ENCODE peak calls at places on chromosomes 4 and X, in four cellular contexts. B, F, P and N are unnamed samples.

GRCh38 chr4:100494166-100494565 is 23.7 kb downstream of the EMCN start:
- DNase-seq in P (no peak), F (no peak), B (no peak), N (no peak)

GRCh38 chrX:49001521-49002090 is 458 bp downstream of the GRIPAP1 start:
- DNase-seq in B (peak), F (peak), P (peak), N (peak)

GRCh38 chr4:24473309-24473721 is 111.0 kb downstream of the DHX15 start:
- DNase-seq in B (no peak), P (no peak), F (no peak), N (no peak)

GRCh38 chrX:153600921-153601320 is 2.0 kb upstream of the CCNQ start:
- DNase-seq in F (no peak), B (no peak), P (no peak), N (no peak)

GRCh38 chr4:109816082-109816442 is 500 bp downstream of the GAR1 start:
- DNase-seq in F (no peak), P (no peak), B (peak), N (no peak)

GRCh38 chr4:69210911-69211310 is 3.6 kb downstream of the UGT2B11 start:
- DNase-seq in P (no peak), B (no peak), F (no peak), N (no peak)

GRCh38 chr4:176840166-176840565 is 47.4 kb upstream of the VEGFC start:
- DNase-seq in F (no peak), B (no peak), P (no peak), N (no peak)

GRCh38 chr4:13866881-13867280 is 239.4 kb upstream of the BOD1L1 start:
- DNase-seq in B (no peak), P (no peak), F (no peak), N (no peak)

GRCh38 chrX:24828600-24828999 is 134.9 kb downstream of the POLA1 start:
- DNase-seq in P (no peak), F (no peak), B (no peak), N (no peak)

GRCh38 chr4:26723216-26723615 is 137.4 kb upstream of the STIM2 start:
- DNase-seq in P (no peak), F (peak), B (no peak), N (no peak)

GRCh38 chr4:11529625-11530201 is 101.0 kb upstream of the HS3ST1 start:
- DNase-seq in P (no peak), F (no peak), B (no peak), N (peak)

GRCh38 chrX:15465896-15466651 is 27.1 kb downstream of the PIR start:
- DNase-seq in P (no peak), F (no peak), B (no peak), N (no peak)

GRCh38 chrX:124994404-124994803 is 325.3 kb upstream of the TEX13C start:
- DNase-seq in F (no peak), B (no peak), P (no peak), N (no peak)

GRCh38 chrX:68429216-68429615 is 4.1 kb downstream of the OPHN1 start:
- DNase-seq in F (no peak), B (no peak), P (no peak), N (no peak)

GRCh38 chr4:77220841-77221613 is 64.0 kb downstream of the CCNG2 start:
- DNase-seq in B (no peak), F (no peak), P (no peak), N (no peak)

GRCh38 chrX:113699939-113700338 is 859.3 kb upstream of the AMOT start:
- DNase-seq in P (no peak), B (no peak), F (no peak), N (no peak)

GRCh38 chr4:183430317-183430986 is 14.0 kb upstream of the CDKN2AIP start:
- DNase-seq in B (no peak), P (no peak), F (no peak), N (no peak)

GRCh38 chrX:115679460-115679859 is 118.5 kb downstream of the PLS3 start:
- DNase-seq in B (peak), P (peak), F (no peak), N (peak)

GRCh38 chr4:134160211-134160610 is 41.4 kb downstream of the PABPC4L start:
- DNase-seq in P (no peak), B (no peak), F (no peak), N (no peak)

GRCh38 chr4:138609943-138610350 is 367.8 kb upstream of the SLC7A11 start:
- DNase-seq in B (no peak), F (no peak), P (no peak), N (no peak)

GRCh38 chr4:127048371-127049085 is 584.2 kb upstream of the INTU start:
- DNase-seq in B (no peak), P (no peak), F (no peak), N (no peak)

GRCh38 chrX:12997898-12998687 is 23.2 kb downstream of the TMSB4X start:
- DNase-seq in B (no peak), F (no peak), P (no peak), N (no peak)

GRCh38 chr4:105709081-105709450 is 482 bp downstream of the GSTCD start:
- DNase-seq in P (peak), F (no peak), B (no peak), N (no peak)

GRCh38 chrX:87621697-87622096 is 104.1 kb downstream of the KLHL4 start:
- DNase-seq in F (no peak), P (no peak), B (no peak), N (no peak)

GRCh38 chr4:138437263-138437851 is 195.2 kb upstream of the SLC7A11 start:
- DNase-seq in F (no peak), B (peak), P (no peak), N (no peak)

GRCh38 chr4:151530783-151531182 is 121.8 kb downstream of the FHIP1A start:
- DNase-seq in B (no peak), P (no peak), F (no peak), N (peak)

GRCh38 chrX:69103539-69103938 is 61.7 kb downstream of the PJA1 start:
- DNase-seq in F (no peak), P (no peak), B (no peak), N (no peak)

GRCh38 chrX:46236411-46236810 is 308.8 kb downstream of the ZNF674 start:
- DNase-seq in B (no peak), F (no peak), P (no peak), N (no peak)

GRCh38 chr4:1854752-1855151 is 1.2 kb downstream of the LETM1 start:
- DNase-seq in P (no peak), F (no peak), B (no peak), N (no peak)

GRCh38 chr4:1857931-1858330 is 2.0 kb upstream of the LETM1 start:
- DNase-seq in B (no peak), F (no peak), P (no peak), N (no peak)

GRCh38 chr4:1856920-1857699 is 1.2 kb upstream of the LETM1 start:
- DNase-seq in B (peak), F (no peak), P (no peak), N (no peak)

GRCh38 chr4:1856071-1856919 is at the start of gene LETM1:
- DNase-seq in F (peak), B (peak), P (peak), N (peak)

GRCh38 chr4:1855334-1856070 is 454 bp downstream of the LETM1 start:
- DNase-seq in P (no peak), B (peak), F (no peak), N (no peak)
- TF ChIP-seq MYC in P (peak), B (no peak), F (no peak), N (peak)

GRCh38 chr4:87971866-87972265 is 3.6 kb upstream of the SPP1 start:
- DNase-seq in B (no peak), F (no peak), P (no peak), N (no peak)

GRCh38 chr4:87975466-87975865 is at the start of gene SPP1:
- DNase-seq in P (peak), B (no peak), F (no peak), N (peak)

GRCh38 chr4:87977521-87978278 is 2.2 kb downstream of the SPP1 start:
- DNase-seq in P (no peak), B (no peak), F (no peak), N (no peak)

GRCh38 chr4:87973283-87974169 is 2.0 kb upstream of the SPP1 start:
- DNase-seq in B (peak), F (no peak), P (peak), N (peak)

DNA sequence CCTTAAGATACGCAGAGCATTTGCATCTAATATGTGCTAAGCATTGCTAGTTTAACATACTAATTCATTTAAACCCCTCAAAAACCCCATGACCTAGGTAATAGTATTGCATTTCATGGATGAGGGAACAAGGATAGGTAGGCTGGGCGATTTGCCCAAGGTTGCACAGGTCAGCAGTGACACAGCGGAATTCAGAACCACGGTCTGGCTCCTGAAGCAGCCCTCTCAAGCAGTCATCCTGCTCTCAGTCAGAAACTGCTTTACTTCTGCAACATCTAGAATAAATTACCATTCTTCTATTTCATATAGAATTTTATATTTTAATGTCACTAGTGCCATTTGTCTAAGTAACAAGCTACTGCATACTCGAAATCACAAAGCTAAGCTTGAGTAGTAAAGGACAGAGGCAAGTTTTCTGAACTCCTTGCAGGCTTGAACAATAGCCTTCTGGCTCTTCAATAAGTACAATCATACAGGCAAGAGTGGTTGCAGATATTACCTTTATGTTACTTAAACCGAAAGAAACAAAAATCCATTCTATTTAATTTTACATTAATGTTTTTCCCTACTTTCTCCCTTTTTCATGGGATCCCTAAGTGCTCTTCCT is 555 bp upstream of the SPP1 start:
- DNase-seq in B (no peak), F (no peak), P (peak), N (peak)
- TF ChIP-seq CHD4 in B (no peak), F (no peak), P (no peak), N (no peak)

DNA sequence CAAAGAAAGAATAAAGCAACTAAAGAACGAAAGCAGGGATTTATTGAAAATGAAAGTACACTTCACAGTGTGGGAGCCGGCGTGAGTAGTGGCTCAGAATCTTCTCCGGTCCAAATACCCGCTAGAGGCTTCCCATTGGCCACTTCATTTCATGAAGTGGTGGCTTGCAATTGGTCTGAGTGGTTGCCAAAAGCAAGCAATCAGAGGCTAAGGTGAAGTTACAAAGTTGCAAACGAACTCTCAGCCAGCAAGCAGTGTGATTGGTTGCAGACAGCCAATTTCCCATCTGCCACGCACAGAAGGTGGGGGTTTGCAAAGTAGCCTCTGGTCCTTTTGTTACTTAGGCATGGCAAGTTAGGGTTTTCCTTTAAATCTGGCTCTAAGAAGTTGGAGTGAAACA is 6.7 kb upstream of the CLOCK start:
- DNase-seq in P (peak), B (no peak), F (no peak), N (no peak)
- TF ChIP-seq MYC in P (no peak), B (no peak), F (no peak), N (no peak)

GRCh38 chr4:88017516-88018302 is 10.3 kb downstream of the PKD2 start:
- DNase-seq in F (no peak), B (no peak), P (no peak), N (peak)
- TF ChIP-seq CHD4 in F (no peak), B (no peak), P (no peak), N (no peak)

GRCh38 chr4:189597341-189597740 is 343.3 kb upstream of the FRG1 start:
- DNase-seq in P (no peak), F (no peak), B (no peak), N (no peak)

DNA sequence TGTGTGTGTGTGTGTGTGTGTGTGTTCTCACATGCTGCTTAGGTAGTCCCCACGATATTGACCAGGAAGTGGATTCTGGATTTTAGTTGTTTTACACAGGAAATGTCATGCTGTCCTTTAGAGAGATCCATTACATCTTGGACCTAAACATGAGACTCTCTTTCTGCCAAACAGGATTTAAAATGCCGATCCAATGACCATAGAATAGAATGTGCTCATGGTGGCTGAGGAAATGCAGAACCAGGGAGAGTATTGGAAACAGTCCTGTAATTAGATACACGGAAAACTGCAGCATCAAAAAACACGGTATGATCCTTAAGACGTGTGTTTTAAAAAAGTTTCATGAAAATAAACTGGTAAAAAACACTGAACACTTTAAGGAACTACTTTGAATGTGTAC is 347.8 kb upstream of the FRG1 start:
- DNase-seq in B (no peak), P (no peak), F (no peak), N (no peak)
- TF ChIP-seq MYC in B (no peak), P (no peak), F (no peak), N (no peak)

DNA sequence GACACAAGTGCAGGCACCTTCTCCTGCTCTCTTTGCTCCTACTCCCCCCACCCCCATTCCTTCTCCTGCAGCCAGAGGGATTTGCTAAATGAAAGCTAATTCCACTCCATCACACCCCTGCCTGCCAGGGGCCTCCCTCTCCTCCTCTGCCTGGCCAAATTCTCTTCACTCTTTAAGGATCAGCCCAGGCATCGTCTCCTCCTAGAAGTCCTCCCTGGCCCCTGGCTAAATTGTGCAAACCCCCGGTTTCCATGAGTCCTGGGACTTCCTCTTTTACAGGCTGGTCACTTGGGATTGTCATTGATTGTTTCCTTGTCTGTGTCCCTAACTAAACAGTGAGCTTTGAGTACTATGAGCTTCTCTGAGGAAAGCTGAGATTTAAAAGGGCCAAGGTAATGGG is 8.7 kb upstream of the ABLIM2 start:
- DNase-seq in B (no peak), F (no peak), P (no peak), N (no peak)
- TF ChIP-seq CHD4 in B (no peak), F (no peak), P (no peak), N (no peak)

DNA sequence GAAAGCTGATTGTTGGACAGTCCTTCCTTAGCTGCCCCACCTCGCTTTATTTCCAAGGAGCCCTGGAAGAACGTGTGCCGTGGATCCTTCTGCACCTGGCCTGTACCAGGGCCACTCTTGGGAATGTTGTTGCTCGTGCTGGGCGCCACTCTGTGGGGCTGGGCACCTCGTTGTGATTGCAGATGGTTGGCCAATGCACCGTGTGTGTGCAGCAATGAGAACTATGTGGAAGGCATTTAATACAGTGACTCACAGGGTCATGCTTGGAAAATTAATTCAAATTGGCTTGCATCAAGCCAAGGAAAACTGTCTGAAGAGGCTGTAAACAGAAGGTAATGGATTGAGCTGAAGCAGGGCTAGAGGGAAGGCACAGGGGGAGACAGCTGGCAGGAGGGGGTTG is 37.0 kb upstream of the CD99L2 start:
- DNase-seq in P (no peak), F (no peak), B (no peak), N (peak)
- TF ChIP-seq MYC in P (no peak), F (no peak), B (no peak), N (no peak)

GRCh38 chr4:106868381-106869035 is 167.6 kb downstream of the DKK2 start:
- DNase-seq in P (no peak), F (no peak), B (no peak), N (no peak)
- TF ChIP-seq CHD4 in P (no peak), F (no peak), B (no peak), N (no peak)

DNA sequence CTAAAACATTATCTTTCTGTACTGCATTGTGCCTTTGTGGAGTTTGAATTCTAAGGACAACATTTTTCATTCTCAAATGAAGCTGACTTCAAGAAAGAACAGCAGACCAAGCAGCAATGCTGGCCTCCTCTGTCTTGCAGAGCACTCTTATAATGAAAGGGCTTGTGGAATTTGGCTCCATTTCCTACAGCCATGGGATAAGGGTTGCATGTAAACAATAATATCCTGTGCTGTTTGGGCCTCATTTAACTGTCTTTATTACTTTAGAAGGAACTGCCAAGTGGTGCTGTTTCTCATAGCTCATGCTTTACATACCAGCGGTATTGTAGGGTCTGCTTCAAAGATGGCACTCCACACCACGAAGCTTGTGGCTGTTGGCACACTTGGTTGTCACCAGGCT is 111.4 kb upstream of the EOLA2 start:
- DNase-seq in F (no peak), B (no peak), P (no peak), N (no peak)
- TF ChIP-seq MYC in F (no peak), B (no peak), P (no peak), N (no peak)